ENCODE peak calls at places on chromosomes 11 and 22, in six cellular contexts. C is NCI-H1694 treated with DMSO at 0.1 percent for 48 hours; V is tibial nerve; A is AG08395; J is OCI-LY7; W is CD8-positive, alpha-beta memory T cell. N is an unnamed sample.

GRCh38 chr11:47716692-47717091 is 1.5 kb upstream of the AGBL2 start:
- DNase-seq in V (no peak), C (no peak), J (peak; percentile 44), A (no peak), W (no peak), N (no peak)

GRCh38 chr22:46812786-46813185 is 50.3 kb downstream of the TBC1D22A start:
- DNase-seq in W (no peak), C (no peak), J (no peak), V (no peak), A (no peak), N (no peak)

GRCh38 chr11:82049199-82049598 is 684.5 kb downstream of the FAM181B start:
- DNase-seq in C (no peak), V (no peak), J (no peak), W (no peak), A (no peak), N (no peak)

GRCh38 chr11:122207505-122207904 is 91.5 kb upstream of the BLID start:
- DNase-seq in V (no peak), W (no peak), A (no peak), J (no peak), C (no peak), N (no peak)

GRCh38 chr11:60763692-60764369 is 7.2 kb downstream of the MS4A15 start:
- DNase-seq in W (no peak), A (no peak), V (no peak), C (no peak), J (no peak), N (peak; percentile 49)

GRCh38 chr22:18059473-18059872 is 18.3 kb upstream of the PEX26 start:
- DNase-seq in V (no peak), A (no peak), W (no peak), C (no peak), J (no peak), N (no peak)

GRCh38 chr11:78397398-78397797 is 20.2 kb downstream of the GAB2 start:
- DNase-seq in C (no peak), V (no peak), J (no peak), W (no peak), A (no peak), N (no peak)

GRCh38 chr11:80414766-80415165 is 973.9 kb upstream of the TENM4 start:
- DNase-seq in J (no peak), A (no peak), W (no peak), V (no peak), C (no peak), N (no peak)

GRCh38 chr11:2794419-2794795 is 91.2 kb downstream of the CDKN1C start:
- DNase-seq in W (no peak), V (peak; percentile 8), J (no peak), C (no peak), A (no peak), N (peak; percentile 88)

GRCh38 chr11:19934828-19935259 is 222.2 kb downstream of the NAV2 start:
- DNase-seq in A (peak; percentile 80), V (no peak), C (no peak), J (no peak), W (no peak), N (no peak)

GRCh38 chr22:44737414-44738346 is 14.7 kb upstream of the ARHGAP8 start:
- DNase-seq in J (no peak), C (no peak), V (no peak), W (no peak), A (no peak), N (no peak)

GRCh38 chr22:17779286-17780115 is 5.2 kb upstream of the BID start:
- DNase-seq in C (no peak), V (no peak), W (no peak), A (no peak), J (no peak), N (no peak)

GRCh38 chr22:36776722-36777121 is 803 bp upstream of the IFT27 start:
- DNase-seq in A (no peak), C (no peak), V (no peak), J (no peak), W (no peak), N (no peak)

GRCh38 chr11:469684-470667 is 19.9 kb downstream of the PTDSS2 start:
- DNase-seq in C (no peak), J (no peak), W (no peak), A (peak; percentile 96), V (peak; percentile 35), N (no peak)

GRCh38 chr11:109704432-109704831 is 282.4 kb downstream of the C11orf87 start:
- DNase-seq in V (no peak), J (no peak), A (no peak), C (no peak), W (no peak), N (no peak)

GRCh38 chr11:119907122-119907933 is 178.3 kb upstream of the NECTIN1 start:
- DNase-seq in A (no peak), V (no peak), J (no peak), W (no peak), C (no peak), N (no peak)

GRCh38 chr22:37627545-37627944 is 11.9 kb upstream of the SH3BP1 start:
- DNase-seq in A (no peak), W (peak; percentile 39), C (no peak), J (peak; percentile 81), V (no peak), N (no peak)

GRCh38 chr11:41133023-41133422 is 326.4 kb downstream of the LRRC4C start:
- DNase-seq in A (no peak), V (no peak), C (no peak), W (no peak), J (no peak), N (no peak)

GRCh38 chr22:38862375-38863329 is 9.4 kb downstream of the CBX6 start:
- DNase-seq in W (no peak), C (no peak), J (no peak), A (no peak), V (no peak), N (no peak)

N was measured in mesenteric fat pad.